ENCODE peak calls at places on chromosomes 2 and 18, in eight cellular contexts. F, J, Y, Z, A, K, U and H are unnamed samples.

GRCh38 chr2:73081181-73081671 is 9.7 kb upstream of the SFXN5 start:
- DNase-seq in F (no peak), J (no peak), Y (no peak), Z (no peak), A (no peak), K (no peak), U (no peak), H (no peak)

GRCh38 chr2:137950238-137950637 is 14.0 kb upstream of the HNMT start:
- DNase-seq in F (no peak), J (no peak), Y (no peak), Z (no peak), A (no peak), K (no peak), U (no peak), H (no peak)

GRCh38 chr2:59967691-59968090 is 585.8 kb downstream of the BCL11A start:
- DNase-seq in F (no peak), J (no peak), Y (no peak), Z (no peak), A (no peak), K (no peak), U (no peak), H (no peak)

GRCh38 chr18:44899832-44900231 is 219.1 kb downstream of the SETBP1 start:
- DNase-seq in F (no peak), J (no peak), Y (no peak), Z (no peak), A (no peak), K (no peak), U (no peak), H (no peak)

GRCh38 chr2:197113221-197113831 is 186.8 kb upstream of the PGAP1 start:
- DNase-seq in F (no peak), J (peak), Y (peak), Z (no peak), A (peak), K (no peak), U (peak), H (no peak)

GRCh38 chr2:234788841-234789240 is 163.0 kb upstream of the SH3BP4 start:
- DNase-seq in F (no peak), J (no peak), Y (no peak), Z (no peak), A (no peak), K (no peak), U (no peak), H (no peak)

GRCh38 chr2:200600549-200601212 is 14.9 kb downstream of the AOX1 start:
- DNase-seq in F (no peak), J (peak), Y (peak), Z (no peak), A (peak), K (no peak), U (no peak), H (no peak)

GRCh38 chr2:126797622-126798275 is 100.9 kb upstream of the TEX51 start:
- DNase-seq in F (no peak), J (no peak), Y (no peak), Z (no peak), A (no peak), K (no peak), U (peak), H (no peak)

GRCh38 chr2:196201229-196201998 is 30.0 kb upstream of the STK17B start:
- DNase-seq in F (no peak), J (no peak), Y (no peak), Z (no peak), A (peak), K (no peak), U (no peak), H (no peak)

GRCh38 chr2:34365937-34366336 is 766.8 kb upstream of the FAM98A start:
- DNase-seq in F (peak), J (peak), Y (no peak), Z (no peak), A (no peak), K (no peak), U (no peak), H (no peak)

GRCh38 chr18:50268022-50268747 is 1.9 kb upstream of the CFAP53 start:
- DNase-seq in F (no peak), J (peak), Y (no peak), Z (no peak), A (peak), K (no peak), U (peak), H (peak)

GRCh38 chr2:164737612-164738081 is 104.0 kb downstream of the COBLL1 start:
- DNase-seq in F (peak), J (peak), Y (peak), Z (peak), A (peak), K (peak), U (peak), H (peak)

GRCh38 chr18:58025733-58026132 is 18.3 kb upstream of the NEDD4L start:
- DNase-seq in F (no peak), J (no peak), Y (no peak), Z (no peak), A (no peak), K (no peak), U (no peak), H (no peak)

GRCh38 chr2:95317123-95317500 is 20.0 kb downstream of the KCNIP3 start:
- DNase-seq in F (no peak), J (no peak), Y (no peak), Z (no peak), A (no peak), K (no peak), U (no peak), H (no peak)

GRCh38 chr18:37720706-37721105 is 155.1 kb upstream of the CELF4 start:
- DNase-seq in F (no peak), J (no peak), Y (no peak), Z (no peak), A (no peak), K (no peak), U (no peak), H (no peak)

GRCh38 chr2:209519271-209519670 is 95.4 kb downstream of the MAP2 start:
- DNase-seq in F (no peak), J (no peak), Y (no peak), Z (no peak), A (no peak), K (no peak), U (no peak), H (no peak)

GRCh38 chr2:178506101-178506500 is 25.8 kb downstream of the PLEKHA3 start:
- DNase-seq in F (no peak), J (no peak), Y (no peak), Z (no peak), A (no peak), K (no peak), U (no peak), H (no peak)

GRCh38 chr2:19473415-19473814 is 115.0 kb upstream of the OSR1 start:
- DNase-seq in F (no peak), J (no peak), Y (no peak), Z (no peak), A (no peak), K (no peak), U (no peak), H (no peak)

GRCh38 chr18:48488388-48488850 is 50.4 kb upstream of the CTIF start:
- DNase-seq in F (peak), J (no peak), Y (peak), Z (peak), A (peak), K (peak), U (peak), H (no peak)

GRCh38 chr18:24398515-24398914 is 891 bp upstream of the OSBPL1A start:
- DNase-seq in F (peak), J (no peak), Y (peak), Z (no peak), A (peak), K (peak), U (no peak), H (no peak)

GRCh38 chr2:224492531-224492930 is 90.6 kb upstream of the FAM124B start:
- DNase-seq in F (no peak), J (no peak), Y (no peak), Z (no peak), A (no peak), K (no peak), U (no peak), H (no peak)

GRCh38 chr2:60331106-60331809 is 222.2 kb downstream of the BCL11A start:
- DNase-seq in F (no peak), J (no peak), Y (no peak), Z (no peak), A (no peak), K (no peak), U (no peak), H (no peak)

GRCh38 chr2:82650038-82650437 is 1809.0 kb downstream of the SUCLG1 start:
- DNase-seq in F (no peak), J (no peak), Y (no peak), Z (no peak), A (no peak), K (no peak), U (no peak), H (no peak)

GRCh38 chr2:119264781-119265692 is 41.4 kb downstream of the STEAP3 start:
- DNase-seq in F (no peak), J (peak), Y (peak), Z (no peak), A (peak), K (no peak), U (peak), H (no peak)

GRCh38 chr2:102841107-102841840 is 79.4 kb downstream of the TMEM182 start:
- DNase-seq in F (peak), J (peak), Y (peak), Z (peak), A (peak), K (peak), U (peak), H (peak)

GRCh38 chr2:9800975-9801723 is 42.1 kb upstream of the TAF1B start:
- DNase-seq in F (no peak), J (no peak), Y (peak), Z (no peak), A (peak), K (no peak), U (no peak), H (no peak)

GRCh38 chr2:20424300-20425290 is 22.3 kb upstream of the RHOB start:
- DNase-seq in F (no peak), J (no peak), Y (no peak), Z (peak), A (peak), K (peak), U (peak), H (peak)

GRCh38 chr2:39547811-39548719 is 111.0 kb upstream of the MAP4K3 start:
- DNase-seq in F (no peak), J (no peak), Y (no peak), Z (no peak), A (no peak), K (no peak), U (peak), H (no peak)

GRCh38 chr2:109128466-109129355 is at the start of gene SH3RF3:
- DNase-seq in F (no peak), J (peak), Y (no peak), Z (no peak), A (peak), K (no peak), U (peak), H (peak)

GRCh38 chr2:19787134-19787533 is 114.6 kb downstream of the TTC32 start:
- DNase-seq in F (no peak), J (no peak), Y (no peak), Z (no peak), A (no peak), K (no peak), U (no peak), H (no peak)

GRCh38 chr2:15744820-15745219 is 153.2 kb downstream of the DDX1 start:
- DNase-seq in F (no peak), J (no peak), Y (no peak), Z (no peak), A (no peak), K (no peak), U (no peak), H (no peak)

GRCh38 chr2:14872779-14873325 is 240.3 kb downstream of the LRATD1 start:
- DNase-seq in F (no peak), J (no peak), Y (no peak), Z (no peak), A (no peak), K (no peak), U (no peak), H (no peak)